ENCODE peak calls at places on chromosomes 4 and X, in five cellular contexts. L is lung; Z is AG10803; D is cardiac muscle cell; Y is CD8-positive, alpha-beta T cell. B is an unnamed sample.

GRCh38 chr4:40340034-40340433 is 4.9 kb downstream of the CHRNA9 start:
- DNase-seq in Z (peak; percentile 25), Y (no peak), L (no peak), D (no peak), B (no peak)

GRCh38 chr4:89838005-89838404 is 1.0 kb upstream of the SNCA start:
- DNase-seq in L (no peak), Y (no peak), D (peak; percentile 35), Z (no peak), B (no peak)

GRCh38 chr4:32400870-32401269 is 1680.7 kb downstream of the PCDH7 start:
- DNase-seq in L (no peak), D (no peak), Y (no peak), Z (no peak), B (no peak)

GRCh38 chr4:41611881-41612871 is 74.2 kb downstream of the LIMCH1 start:
- DNase-seq in D (peak; percentile 68), L (peak; percentile 37), Z (peak; percentile 62), Y (no peak), B (peak; percentile 62)

GRCh38 chr4:142551513-142552280 is 294.4 kb downstream of the INPP4B start:
- DNase-seq in Y (no peak), Z (no peak), D (no peak), L (no peak), B (no peak)

GRCh38 chr4:60847614-60848013 is 352.5 kb upstream of the ADGRL3 start:
- DNase-seq in L (no peak), Y (no peak), D (no peak), Z (no peak), B (no peak)

GRCh38 chrX:153739754-153740486 is 15.3 kb downstream of the ABCD1 start:
- DNase-seq in Z (no peak), D (no peak), L (no peak), Y (no peak), B (no peak)

GRCh38 chrX:150473371-150473770 is 95.0 kb upstream of the MTM1 start:
- DNase-seq in Y (no peak), L (no peak), Z (no peak), D (no peak), B (no peak)

GRCh38 chrX:7127058-7127457 is 20.5 kb upstream of the STS start:
- DNase-seq in Y (no peak), D (no peak), L (no peak), Z (no peak), B (no peak)

GRCh38 chr4:77921701-77922100 is 59.1 kb downstream of the MRPL1 start:
- DNase-seq in Z (peak; percentile 91), Y (no peak), L (no peak), D (peak; percentile 95), B (peak; percentile 95)

GRCh38 chr4:11005321-11005720 is 320.8 kb upstream of the CLNK start:
- DNase-seq in D (no peak), L (no peak), Y (no peak), Z (no peak), B (no peak)

GRCh38 chrX:50913520-50913919 is 3.0 kb downstream of the BMP15 start:
- DNase-seq in D (peak; percentile 7), Y (no peak), L (no peak), Z (no peak), B (no peak)

GRCh38 chr4:87353592-87353991 is 30.9 kb upstream of the HSD17B13 start:
- DNase-seq in Z (peak; percentile 56), Y (peak; percentile 59), D (peak; percentile 71), L (peak; percentile 43), B (peak; percentile 85)

GRCh38 chr4:38371391-38371851 is 292.6 kb upstream of the KLF3 start:
- DNase-seq in Y (no peak), D (peak; percentile 68), Z (peak; percentile 76), L (no peak), B (peak; percentile 83)

GRCh38 chr4:3745886-3746656 is 20.1 kb upstream of the ADRA2C start:
- DNase-seq in Y (no peak), D (no peak), L (no peak), Z (no peak), B (no peak)

GRCh38 chr4:27934881-27935280 is 1074.2 kb downstream of the STIM2 start:
- DNase-seq in Z (no peak), Y (no peak), L (no peak), D (no peak), B (no peak)

GRCh38 chr4:8055206-8055605 is 103.4 kb downstream of the ABLIM2 start:
- DNase-seq in D (no peak), L (no peak), Z (no peak), Y (no peak), B (no peak)

DNA sequence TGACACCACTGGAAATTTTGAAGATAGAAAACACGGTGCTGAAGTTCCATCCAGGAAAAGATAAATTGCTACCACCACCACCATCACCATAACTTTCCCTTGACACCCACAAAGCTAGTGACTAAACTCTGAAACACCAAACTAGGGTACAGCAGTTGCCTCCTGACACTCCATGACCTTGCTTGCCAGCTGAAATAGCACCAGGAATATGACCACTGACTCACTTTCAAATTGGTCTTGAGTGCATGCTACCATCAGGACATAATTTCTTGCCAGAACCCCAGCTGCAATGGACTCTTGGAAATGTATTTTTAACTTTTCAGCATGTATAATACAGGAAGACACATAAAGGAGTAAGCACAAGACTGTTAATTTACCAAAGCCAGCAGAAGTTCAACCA is 283.3 kb downstream of the CENPC start:
- DNase-seq in D (no peak), Z (no peak), L (no peak), Y (no peak), B (no peak)
- H3K4me3 ChIP-seq in D (no peak overlapping the region), Z (no peak overlapping the region), L (no peak overlapping the region), Y (no peak overlapping the region), B (no peak overlapping the region)

DNA sequence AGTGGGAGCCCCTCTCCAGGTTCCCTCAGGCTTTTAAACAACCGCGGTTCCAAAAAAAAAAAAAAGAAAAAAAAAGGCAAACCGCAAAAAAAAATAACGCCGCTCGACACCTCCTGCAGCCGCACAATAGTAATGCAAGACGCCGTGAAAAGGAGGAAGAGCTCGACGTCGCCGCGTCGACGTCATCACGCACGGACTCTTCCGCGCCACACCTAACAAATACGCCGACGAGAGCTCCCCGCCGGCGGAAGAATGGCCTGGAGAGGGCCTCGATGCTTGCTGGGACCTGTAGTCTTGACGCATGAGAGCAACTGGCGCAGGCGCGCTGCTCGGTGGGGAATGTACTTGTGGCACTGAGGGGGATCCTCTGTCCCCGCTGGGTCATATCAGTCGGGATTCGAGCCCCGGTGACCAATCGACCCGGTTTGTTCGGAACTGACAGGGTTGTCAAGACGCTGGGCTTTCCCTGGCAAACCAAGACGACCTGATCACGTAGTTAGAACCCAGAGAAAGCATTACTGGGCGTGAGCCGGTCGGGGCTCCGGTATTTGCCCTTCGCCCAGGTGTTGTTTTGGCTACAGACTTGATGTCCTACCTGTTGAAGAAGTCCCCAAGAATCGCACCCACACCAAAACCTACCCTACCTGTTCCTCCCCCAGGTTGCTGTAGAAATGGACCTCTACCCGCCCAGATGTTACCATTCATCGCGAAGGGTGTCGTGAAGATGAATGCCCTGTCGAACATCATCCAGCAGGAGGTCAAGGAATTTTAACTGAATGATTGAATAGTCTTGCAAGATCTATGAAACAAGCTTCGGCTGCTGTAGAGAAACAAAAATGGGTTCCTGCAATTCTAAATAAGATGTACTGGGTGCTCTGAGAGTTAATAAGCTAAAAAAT is at the start of gene CBR4:
- DNase-seq in Z (peak; percentile 99), L (peak; percentile 98), Y (peak; percentile 94), D (peak; percentile 99), B (peak; percentile 98)
- TF ChIP-seq CTCF in Z (peak; percentile 46), L (peak; percentile 21), Y (peak; percentile 55), D (peak; percentile 31), B (peak; percentile 39)

GRCh38 chr4:138053601-138054322 is 188.4 kb downstream of the SLC7A11 start:
- DNase-seq in D (peak; percentile 87), L (no peak), Z (peak; percentile 86), Y (no peak), B (peak; percentile 90)
- H3K4me3 ChIP-seq in D (no peak overlapping the region), L (no peak overlapping the region), Z (peak overlapping the region; percentile 32), Y (no peak overlapping the region), B (peak overlapping the region; percentile 43)

GRCh38 chrX:135707880-135708279 is 5.6 kb upstream of the CT45A1 start:
- DNase-seq in L (no peak), Y (peak; percentile 12), D (peak; percentile 0), Z (no peak), B (no peak)
- TF ChIP-seq CTCF in L (no peak), Y (no peak), D (no peak), Z (no peak), B (no peak)

GRCh38 chr4:123585111-123585510 is 188.5 kb downstream of the SPRY1 start:
- DNase-seq in L (no peak), Y (no peak), Z (no peak), D (no peak), B (no peak)

GRCh38 chr4:123591875-123592274 is 195.3 kb downstream of the SPRY1 start:
- DNase-seq in Z (no peak), Y (no peak), D (no peak), L (no peak), B (no peak)

GRCh38 chr4:123589361-123589760 is 192.8 kb downstream of the SPRY1 start:
- DNase-seq in Y (no peak), Z (no peak), D (no peak), L (no peak), B (no peak)

GRCh38 chr4:123588631-123589223 is 192.1 kb downstream of the SPRY1 start:
- DNase-seq in D (peak; percentile 20), Z (peak; percentile 61), L (no peak), Y (no peak), B (peak; percentile 25)

GRCh38 chr4:123587983-123588494 is 191.4 kb downstream of the SPRY1 start:
- DNase-seq in Y (no peak), D (peak; percentile 37), L (no peak), Z (peak; percentile 79), B (peak; percentile 63)
- H3K4me3 ChIP-seq in Y (no peak overlapping the region), D (no peak overlapping the region), L (no peak overlapping the region), Z (peak overlapping the region; percentile 6), B (no peak overlapping the region)

DNA sequence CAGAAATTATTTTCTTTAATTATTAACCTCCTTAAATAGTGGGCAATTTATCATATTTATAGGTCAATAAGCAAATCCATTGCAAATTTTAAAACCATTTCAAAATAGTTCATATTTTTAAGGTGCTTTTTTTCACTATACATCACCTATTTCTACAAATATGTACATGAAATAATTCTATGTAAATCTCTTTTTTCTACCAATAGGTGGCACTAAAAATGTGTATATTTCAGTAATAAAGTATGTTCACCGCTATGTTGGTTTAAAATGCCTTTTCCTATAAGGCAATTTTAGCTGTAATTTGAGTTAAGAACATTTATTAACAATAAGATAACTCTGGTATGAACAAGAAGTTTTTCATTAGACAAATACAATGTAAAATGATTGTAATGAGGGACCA is 672.2 kb downstream of the KCTD8 start:
- DNase-seq in Z (no peak), D (no peak), L (no peak), Y (no peak), B (peak; percentile 2)
- TF ChIP-seq CTCF in Z (no peak), D (peak; percentile 22), L (no peak), Y (no peak), B (no peak)

B was measured in fibroblast of the aortic adventitia.